ENCODE peak calls at places on chromosomes 13 and 19, in five cellular contexts. J is fibroblast of lung, P is H9, R is IMR-90, S is OCI-LY7. C is an unnamed sample.

GRCh38 chr19:10854350-10855089 is 6.3 kb downstream of the C19orf38 start:
- DNase-seq in J (no peak), P (no peak), R (no peak), S (no peak), C (no peak)

GRCh38 chr19:58319241-58319640 is 7.6 kb upstream of the ZSCAN22 start:
- DNase-seq in J (no peak), P (no peak), R (no peak), S (no peak), C (no peak)

GRCh38 chr13:77565635-77566034 is 30.1 kb downstream of the SCEL start:
- DNase-seq in J (peak), P (no peak), R (peak), S (peak), C (peak)

GRCh38 chr13:89554801-89555200 is 1792.7 kb upstream of the MIR17HG start:
- DNase-seq in J (peak), P (no peak), R (no peak), S (no peak), C (no peak)

GRCh38 chr13:65889368-65889767 is 1340.8 kb downstream of the PCDH9 start:
- DNase-seq in J (peak), P (no peak), R (peak), S (no peak), C (no peak)

GRCh38 chr19:46860125-46860845 is 512 bp upstream of the ARHGAP35 start:
- DNase-seq in J (peak), P (peak), R (peak), S (peak), C (peak)

GRCh38 chr19:24159707-24160106 is 72.7 kb downstream of the ZNF254 start:
- DNase-seq in J (peak), P (no peak), R (peak), S (peak), C (no peak)

GRCh38 chr13:98295371-98295770 is 118.3 kb upstream of the RNF113B start:
- DNase-seq in J (peak), P (no peak), R (peak), S (no peak), C (no peak)

GRCh38 chr13:52879950-52880650 is 31.7 kb upstream of the PCDH8 start:
- DNase-seq in J (no peak), P (peak), R (no peak), S (no peak), C (peak)

GRCh38 chr13:72561791-72562190 is 165.6 kb downstream of the MZT1 start:
- DNase-seq in J (no peak), P (no peak), R (no peak), S (no peak), C (no peak)

GRCh38 chr19:2532252-2533071 is 56.5 kb downstream of the GADD45B start:
- DNase-seq in J (peak), P (no peak), R (peak), S (no peak), C (no peak)

GRCh38 chr13:41179593-41180250 is 14.6 kb downstream of the KBTBD7 start:
- DNase-seq in J (peak), P (no peak), R (peak), S (no peak), C (no peak)

GRCh38 chr13:27496851-27497250 is 46.5 kb upstream of the MTIF3 start:
- DNase-seq in J (no peak), P (no peak), R (no peak), S (no peak), C (no peak)

GRCh38 chr13:65292488-65292901 is 1937.6 kb downstream of the PCDH9 start:
- DNase-seq in J (peak), P (peak), R (peak), S (no peak), C (peak)

GRCh38 chr19:41871573-41872383 is 5.3 kb upstream of the CD79A start:
- DNase-seq in J (no peak), P (no peak), R (no peak), S (peak), C (no peak)

GRCh38 chr13:39417131-39417530 is 185.9 kb downstream of the LHFPL6 start:
- DNase-seq in J (no peak), P (peak), R (no peak), S (peak), C (peak)

GRCh38 chr13:29435125-29435911 is 160.2 kb downstream of the SLC7A1 start:
- DNase-seq in J (peak), P (no peak), R (peak), S (no peak), C (no peak)

GRCh38 chr13:79642596-79642995 is 161.6 kb downstream of the NDFIP2 start:
- DNase-seq in J (no peak), P (no peak), R (no peak), S (no peak), C (no peak)

GRCh38 chr19:17860993-17861360 is 1.3 kb downstream of the RPL18A start:
- DNase-seq in J (no peak), P (no peak), R (peak), S (no peak), C (no peak)

GRCh38 chr19:15463865-15464371 is 426 bp downstream of the RASAL3 start:
- DNase-seq in J (no peak), P (peak), R (no peak), S (peak), C (no peak)

GRCh38 chr13:40648841-40649240 is 17.6 kb downstream of the FOXO1 start:
- DNase-seq in J (no peak), P (no peak), R (no peak), S (peak), C (no peak)

GRCh38 chr19:44750713-44751112 is 2.2 kb downstream of the BCL3 start:
- DNase-seq in J (no peak), P (no peak), R (no peak), S (peak), C (no peak)

GRCh38 chr19:33373701-33374405 is at the start of gene CEBPG:
- DNase-seq in J (peak), P (no peak), R (peak), S (peak), C (peak)

GRCh38 chr13:102847272-102848234 is 1.7 kb downstream of the ERCC5 start:
- DNase-seq in J (peak), P (no peak), R (peak), S (peak), C (peak)

GRCh38 chr19:35120898-35121297 is 5.3 kb downstream of the FXYD3 start:
- DNase-seq in J (no peak), P (no peak), R (no peak), S (no peak), C (no peak)

GRCh38 chr19:6737873-6738725 is 719 bp upstream of the GPR108 start:
- DNase-seq in J (peak), P (peak), R (peak), S (peak), C (peak)

GRCh38 chr19:56617531-56617930 is 22.4 kb downstream of the ZNF71 start:
- DNase-seq in J (no peak), P (no peak), R (no peak), S (no peak), C (no peak)

GRCh38 chr13:44801990-44802389 is 187.3 kb downstream of the NUFIP1 start:
- DNase-seq in J (peak), P (no peak), R (peak), S (no peak), C (no peak)

GRCh38 chr13:87677043-87677333 is 5.8 kb downstream of the SLITRK5 start:
- DNase-seq in J (no peak), P (no peak), R (no peak), S (no peak), C (no peak)

GRCh38 chr19:49758292-49758691 is 4.8 kb downstream of the TSKS start:
- DNase-seq in J (peak), P (no peak), R (peak), S (no peak), C (no peak)

GRCh38 chr19:49763230-49763629 is at the start of gene TSKS:
- DNase-seq in J (no peak), P (no peak), R (no peak), S (no peak), C (no peak)

GRCh38 chr19:49761249-49761624 is 1.9 kb downstream of the TSKS start:
- DNase-seq in J (no peak), P (no peak), R (no peak), S (no peak), C (no peak)

GRCh38 chr19:49764341-49764740 is 1.2 kb upstream of the TSKS start:
- DNase-seq in J (no peak), P (no peak), R (no peak), S (no peak), C (no peak)

DNA sequence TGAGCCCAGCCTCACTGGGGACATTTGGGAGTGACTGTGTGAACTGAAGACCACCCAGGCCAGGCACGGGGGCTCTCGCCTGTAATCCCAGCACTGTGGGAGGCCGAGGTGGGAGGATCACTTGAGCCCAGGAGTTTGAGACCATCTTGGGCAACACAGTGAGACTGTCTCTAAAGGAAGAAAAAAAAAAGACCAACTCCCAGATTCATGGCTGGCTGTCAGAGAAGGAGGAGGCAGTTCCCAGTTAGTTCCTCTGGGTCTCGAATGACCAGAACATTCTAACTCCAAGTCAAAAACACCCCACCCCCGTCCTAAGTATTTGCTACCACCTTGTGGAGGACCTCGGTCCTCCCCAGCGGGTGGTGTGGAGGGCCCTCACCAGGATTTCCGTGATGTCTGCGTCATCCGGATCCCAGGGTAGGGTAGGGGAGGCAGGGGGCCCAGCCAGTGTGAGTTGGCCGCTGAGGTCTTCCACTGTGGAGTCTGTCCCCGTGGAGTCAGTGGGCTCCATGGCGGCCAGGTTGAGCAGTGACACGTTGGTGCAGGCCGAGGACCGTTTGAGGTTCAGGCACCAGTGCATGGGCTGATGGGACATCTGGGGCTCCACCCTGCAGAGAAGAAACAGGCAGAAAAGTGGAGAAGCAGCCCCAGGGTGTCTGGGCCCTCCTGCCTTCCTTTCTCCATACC is 1.3 kb downstream of the TSKS start:
- DNase-seq in J (peak), P (peak), R (peak), S (peak), C (no peak)
- H2AFZ ChIP-seq in J (peak), P (no peak), R (peak), S (peak), C (peak)

GRCh38 chr13:31775148-31775547 is 35.8 kb downstream of the RXFP2 start:
- DNase-seq in J (peak), P (no peak), R (no peak), S (no peak), C (no peak)

GRCh38 chr13:31775686-31776085 is 36.4 kb downstream of the RXFP2 start:
- DNase-seq in J (peak), P (no peak), R (no peak), S (no peak), C (no peak)

GRCh38 chr13:31786011-31786410 is 46.7 kb downstream of the RXFP2 start:
- DNase-seq in J (peak), P (no peak), R (no peak), S (no peak), C (no peak)

GRCh38 chr13:31781064-31781463 is 41.7 kb downstream of the RXFP2 start:
- DNase-seq in J (peak), P (no peak), R (peak), S (no peak), C (no peak)
- H2AFZ ChIP-seq in J (no peak), P (no peak), R (no peak), S (no peak), C (no peak)

DNA sequence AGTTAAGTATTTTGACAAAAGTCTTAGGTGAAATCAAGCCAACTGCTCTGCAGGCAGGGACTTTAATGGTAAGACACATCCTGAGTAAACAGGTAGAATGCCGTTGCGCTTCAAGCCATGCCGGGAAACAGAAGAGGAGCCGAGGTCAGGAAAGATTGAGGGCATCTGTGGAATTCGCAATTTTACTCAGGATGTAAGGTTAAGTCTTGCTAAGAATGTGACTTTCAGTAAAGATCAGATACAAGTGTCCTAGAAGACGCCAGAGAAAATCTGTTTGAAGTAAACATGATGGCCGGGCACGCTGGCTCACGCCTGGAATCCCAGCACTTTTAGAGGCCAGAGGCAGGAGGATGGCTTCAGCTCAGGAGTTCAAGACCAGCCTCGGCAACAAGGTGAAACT is 33.4 kb upstream of the DPRX start:
- DNase-seq in J (no peak), P (no peak), R (no peak), S (no peak), C (no peak)
- H2AFZ ChIP-seq in J (no peak), P (no peak), R (no peak), S (no peak), C (no peak)

GRCh38 chr13:109963384-109963783 is 177.0 kb upstream of the IRS2 start:
- DNase-seq in J (no peak), P (no peak), R (no peak), S (no peak), C (no peak)
- H2AFZ ChIP-seq in J (no peak), P (no peak), R (no peak), S (no peak), C (no peak)